ENCODE peak calls at places on chromosomes 7 and 10, in four cellular contexts. U is activated B cell treated with CpG ODN at 0.5 μM for 24 hours, I is progenitor cell of endocrine pancreas, F is GM13977. C is an unnamed sample.

GRCh38 chr7:7569113-7569527 is 2.4 kb downstream of the MIOS start:
- DNase-seq in U (no peak), F (peak), I (no peak), C (no peak)

GRCh38 chr10:133316732-133317131 is 8.0 kb downstream of the ZNF511 start:
- DNase-seq in F (no peak), I (no peak), U (no peak), C (no peak)

GRCh38 chr10:58985216-58985615 is 191.2 kb upstream of the PHYHIPL start:
- DNase-seq in U (no peak), I (no peak), F (no peak), C (no peak)

GRCh38 chr10:119526606-119527592 is 15.6 kb downstream of the RGS10 start:
- DNase-seq in F (no peak), U (no peak), I (no peak), C (no peak)

GRCh38 chr7:7792089-7792488 is 73.7 kb upstream of the RPA3 start:
- DNase-seq in U (no peak), I (no peak), F (no peak), C (no peak)

GRCh38 chr7:2609001-2609411 is 22.8 kb upstream of the TTYH3 start:
- DNase-seq in F (peak), U (no peak), I (no peak), C (no peak)

GRCh38 chr7:57354679-57355338 is 95.2 kb upstream of the ZNF716 start:
- DNase-seq in F (no peak), U (no peak), I (no peak), C (no peak)

GRCh38 chr7:105024734-105025133 is 10.7 kb downstream of the KMT2E start:
- DNase-seq in U (no peak), F (no peak), I (no peak), C (no peak)

GRCh38 chr10:121536271-121536918 is 61.8 kb downstream of the FGFR2 start:
- DNase-seq in U (no peak), F (no peak), I (no peak), C (no peak)

GRCh38 chr7:133081119-133081604 is 728 bp downstream of the CHCHD3 start:
- DNase-seq in F (peak), I (no peak), U (no peak), C (no peak)

GRCh38 chr7:137363683-137364082 is 20.1 kb upstream of the PTN start:
- DNase-seq in U (no peak), F (no peak), I (no peak), C (no peak)

GRCh38 chr7:100895701-100895955 is at the start of gene ACHE:
- DNase-seq in I (no peak), F (peak), U (no peak), C (no peak)
- TF ChIP-seq CTCF in I (no peak), F (no peak), U (no peak), C (no peak)

GRCh38 chr10:66926841-66927240 is 1.0 kb downstream of the LRRTM3 start:
- DNase-seq in F (no peak), I (no peak), U (no peak), C (no peak)

GRCh38 chr10:66927271-66927950 is 1.6 kb downstream of the LRRTM3 start:
- DNase-seq in I (no peak), F (no peak), U (no peak), C (no peak)

GRCh38 chr10:66928000-66928770 is 2.3 kb downstream of the LRRTM3 start:
- DNase-seq in F (no peak), U (no peak), I (no peak), C (no peak)

GRCh38 chr10:66924674-66925345 is 1.0 kb upstream of the LRRTM3 start:
- DNase-seq in U (no peak), F (no peak), I (no peak), C (no peak)

GRCh38 chr10:66925896-66926719 is at the start of gene LRRTM3:
- DNase-seq in F (peak), U (no peak), I (peak), C (peak)
- TF ChIP-seq CTCF in F (peak), U (no peak), I (peak), C (no peak)

DNA sequence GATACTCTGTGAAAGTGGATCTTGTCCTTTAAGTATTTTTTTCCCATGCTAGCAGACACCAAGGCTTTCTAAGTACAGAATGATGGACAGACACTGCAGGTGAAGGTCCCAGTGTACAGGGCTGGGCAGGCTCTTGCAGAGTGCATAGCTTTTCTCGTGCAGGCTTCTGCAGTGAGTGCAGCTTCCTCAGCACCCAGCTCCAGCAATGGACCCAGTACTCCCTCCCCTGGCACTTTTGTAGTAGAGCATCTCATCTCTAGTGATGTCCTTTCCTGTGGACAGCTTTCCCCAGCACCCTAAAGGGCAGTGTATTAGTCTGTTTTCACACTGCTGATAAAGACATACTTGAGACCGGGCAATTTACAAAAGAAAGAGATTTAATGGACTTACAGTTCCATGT is 104.3 kb downstream of the CUL2 start:
- DNase-seq in I (no peak), F (no peak), U (no peak), C (no peak)
- TF ChIP-seq CTCF in I (peak), F (peak), U (no peak), C (no peak)

GRCh38 chr7:28615091-28615490 is 202.8 kb downstream of the CREB5 start:
- DNase-seq in U (no peak), F (no peak), I (no peak), C (no peak)
- TF ChIP-seq CTCF in U (no peak), F (peak), I (peak), C (no peak)

GRCh38 chr7:50657341-50657873 is 92.2 kb upstream of the DDC start:
- DNase-seq in U (no peak), F (no peak), I (no peak), C (no peak)
- TF ChIP-seq CTCF in U (no peak), F (no peak), I (no peak), C (no peak)

GRCh38 chr7:140923358-140924006 is 1.2 kb downstream of the BRAF start:
- DNase-seq in I (no peak), U (no peak), F (no peak), C (no peak)

GRCh38 chr7:140922741-140923345 is 1.9 kb downstream of the BRAF start:
- DNase-seq in I (no peak), U (no peak), F (no peak), C (no peak)

GRCh38 chr7:140926021-140926812 is 1.5 kb upstream of the BRAF start:
- DNase-seq in U (no peak), I (no peak), F (no peak), C (no peak)

GRCh38 chr7:140924821-140925421 is at the start of gene BRAF:
- DNase-seq in F (peak), I (peak), U (peak), C (peak)

GRCh38 chr7:140924019-140924820 is 509 bp downstream of the BRAF start:
- DNase-seq in U (peak), I (peak), F (peak), C (peak)
- TF ChIP-seq CTCF in U (no peak), I (peak), F (peak), C (peak)

DNA sequence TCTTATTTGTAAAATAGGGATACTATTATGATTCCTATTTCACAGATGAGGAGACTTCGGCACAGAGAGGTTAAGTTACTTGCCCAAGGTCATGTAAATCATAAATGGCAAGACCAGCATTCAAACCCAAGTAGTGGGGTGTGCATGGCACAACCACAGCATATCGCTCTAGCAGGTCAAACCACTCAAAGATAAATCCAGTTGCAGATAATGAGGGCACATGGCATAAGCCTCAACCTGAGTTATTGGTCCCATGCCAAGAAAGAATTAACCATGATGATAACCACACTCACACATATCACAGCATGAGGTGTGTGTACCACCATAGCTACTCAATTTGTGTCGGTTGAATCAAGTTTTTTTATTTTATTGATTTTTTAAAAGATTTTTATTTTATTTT is 180.5 kb downstream of the CREB5 start:
- DNase-seq in I (no peak), F (no peak), U (no peak), C (no peak)
- TF ChIP-seq CTCF in I (no peak), F (no peak), U (no peak), C (no peak)

DNA sequence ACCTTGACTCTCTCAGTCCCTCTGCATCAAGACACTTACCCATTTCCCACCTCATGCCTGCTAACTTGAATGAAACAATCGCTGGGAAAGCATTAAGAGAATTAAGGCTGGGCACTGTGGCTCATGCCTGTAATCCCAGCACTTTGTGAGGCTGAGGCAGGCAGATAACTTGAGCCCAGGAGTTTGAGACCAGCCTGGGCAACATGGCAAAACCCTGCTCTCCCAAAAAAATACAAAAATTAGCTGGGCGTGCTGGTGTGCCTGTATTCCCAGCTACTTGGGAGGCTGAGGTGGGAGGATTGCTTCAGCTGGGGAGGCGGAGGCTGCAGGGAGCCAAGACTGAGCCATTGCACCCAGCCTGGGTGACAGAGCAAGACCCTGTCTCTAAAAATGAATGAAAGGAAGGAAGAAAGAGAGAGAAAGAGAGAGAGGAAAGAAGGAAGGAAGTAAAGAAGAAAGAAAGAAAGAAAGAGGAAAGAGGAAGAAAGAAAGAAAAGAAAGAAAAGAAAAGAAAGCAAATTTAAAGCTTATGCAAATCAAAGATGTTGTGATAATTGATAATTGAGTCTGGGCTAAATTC is 646 bp downstream of the SERPINE1 start:
- DNase-seq in I (no peak), F (no peak), U (no peak), C (no peak)
- TF ChIP-seq CTCF in I (no peak), F (no peak), U (no peak), C (no peak)